ENCODE peak calls at places on chromosomes 11 and 22, in nine cellular contexts. M is AG10803, R is fibroblast of mammary gland, D is tibial nerve, S is left ventricle myocardium inferior, T is sigmoid colon, E is foreskin fibroblast, G is tibial artery, K is pancreas. U is an unnamed sample.

GRCh38 chr11:58905141-58905715 is 34.1 kb upstream of the GLYATL1 start:
- DNase-seq in T (no peak), K (peak; percentile 62), D (no peak), E (peak; percentile 77), R (peak; percentile 66), S (peak; percentile 23), G (no peak), M (peak; percentile 59), U (peak; percentile 49)

GRCh38 chr11:12687216-12687623 is 13.0 kb downstream of the TEAD1 start:
- DNase-seq in S (no peak), K (no peak), G (no peak), T (no peak), D (no peak), R (no peak), E (no peak), M (no peak), U (no peak)

GRCh38 chr11:115653076-115653475 is 148.9 kb upstream of the CADM1 start:
- DNase-seq in E (no peak), K (no peak), T (no peak), R (no peak), M (no peak), S (no peak), D (no peak), G (no peak), U (no peak)

GRCh38 chr22:47372111-47372581 is 609.7 kb downstream of the TBC1D22A start:
- DNase-seq in D (no peak), T (no peak), M (no peak), E (no peak), K (peak; percentile 42), G (no peak), R (no peak), S (no peak), U (no peak)

GRCh38 chr11:56705784-56706396 is 7.0 kb downstream of the OR9G1 start:
- DNase-seq in S (no peak), E (no peak), D (no peak), R (no peak), T (no peak), K (no peak), M (no peak), G (no peak), U (no peak)

GRCh38 chr11:95835768-95836488 is 45.6 kb downstream of the CEP57 start:
- DNase-seq in T (peak; percentile 80), E (peak; percentile 71), S (peak; percentile 22), K (no peak), D (peak; percentile 38), M (peak; percentile 92), G (peak; percentile 71), R (peak; percentile 90), U (peak; percentile 93)

GRCh38 chr11:106468531-106468930 is 391.1 kb downstream of the AASDHPPT start:
- DNase-seq in M (no peak), K (no peak), S (no peak), D (no peak), T (no peak), R (no peak), G (no peak), E (no peak), U (no peak)

GRCh38 chr22:30664798-30665197 is 2.9 kb downstream of the DUSP18 start:
- DNase-seq in E (no peak), K (no peak), R (no peak), S (no peak), T (no peak), M (no peak), G (no peak), D (no peak), U (no peak)

GRCh38 chr22:29396126-29396525 is 7.8 kb upstream of the AP1B1 start:
- DNase-seq in S (no peak), M (no peak), G (no peak), R (no peak), T (peak; percentile 77), K (no peak), D (no peak), E (no peak), U (no peak)

GRCh38 chr11:62607729-62608128 is 4.8 kb downstream of the EML3 start:
- DNase-seq in K (no peak), G (no peak), M (no peak), E (no peak), S (no peak), R (no peak), T (no peak), D (no peak), U (no peak)

GRCh38 chr11:117180661-117181585 is 2.4 kb downstream of the SIDT2 start:
- DNase-seq in D (peak; percentile 59), T (peak; percentile 92), K (peak; percentile 83), S (peak; percentile 58), M (peak; percentile 78), G (peak; percentile 89), E (peak; percentile 59), R (peak; percentile 82), U (peak; percentile 81)

GRCh38 chr11:94925422-94926270 is 47.7 kb downstream of the CWC15 start:
- DNase-seq in E (peak; percentile 5), D (no peak), K (no peak), G (no peak), T (no peak), S (no peak), R (no peak), M (no peak), U (no peak)

GRCh38 chr11:33835143-33835878 is 56.6 kb downstream of the LMO2 start:
- DNase-seq in M (peak; percentile 82), G (no peak), R (peak; percentile 86), E (peak; percentile 62), S (no peak), K (no peak), T (no peak), D (no peak), U (peak; percentile 70)

GRCh38 chr11:19715373-19715772 is 2.7 kb downstream of the NAV2 start:
- DNase-seq in M (peak; percentile 82), K (no peak), G (peak; percentile 74), T (no peak), S (no peak), D (no peak), R (peak; percentile 96), E (peak; percentile 98), U (peak; percentile 81)

GRCh38 chr11:103947566-103947919 is 88.9 kb upstream of the DDI1 start:
- DNase-seq in M (peak; percentile 89), E (peak; percentile 72), R (peak; percentile 88), G (no peak), D (no peak), K (no peak), S (no peak), T (no peak), U (peak; percentile 67)

GRCh38 chr22:24685804-24686203 is 82.8 kb downstream of the GGT1 start:
- DNase-seq in M (no peak), S (peak; percentile 36), T (no peak), G (no peak), R (no peak), E (no peak), K (no peak), D (no peak), U (peak; percentile 22)

GRCh38 chr11:72222907-72223614 is 1.5 kb upstream of the INPPL1 start:
- DNase-seq in E (peak; percentile 83), G (peak; percentile 98), K (peak; percentile 94), T (peak; percentile 98), D (peak; percentile 87), R (peak; percentile 76), M (peak; percentile 87), S (peak; percentile 96), U (peak; percentile 91)
- TF ChIP-seq CTCF in E (peak; percentile 15), G (peak; percentile 19), K (peak; percentile 8), T (peak; percentile 11), D (peak; percentile 47), R (no peak), M (peak; percentile 28), S (peak; percentile 66), U (peak; percentile 13)

DNA sequence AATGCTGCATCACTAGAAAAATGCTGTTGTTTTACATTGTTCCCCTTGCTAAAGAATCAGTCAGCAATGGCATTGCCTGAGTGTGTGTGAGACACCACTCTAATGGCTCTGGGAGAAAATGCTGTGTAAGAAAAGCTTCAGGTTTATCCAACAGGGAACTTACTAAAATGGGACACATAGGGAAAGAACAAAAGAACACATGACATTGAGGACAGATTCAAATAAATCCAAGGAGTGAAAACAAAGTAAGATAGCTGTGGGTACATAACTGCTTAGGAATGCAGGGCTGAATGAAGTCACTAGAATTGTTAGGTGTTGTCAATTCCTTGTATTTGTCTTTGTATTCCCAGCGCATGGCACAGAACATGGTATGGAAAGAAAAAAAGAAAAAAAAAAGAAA is 24.2 kb downstream of the BLID start:
- DNase-seq in G (no peak), M (peak; percentile 46), R (peak; percentile 46), T (no peak), E (no peak), K (no peak), D (no peak), S (no peak), U (no peak)
- H3K4me3 ChIP-seq in G (no peak overlapping the region), M (no peak overlapping the region), R (no peak overlapping the region), T (no peak overlapping the region), E (no peak overlapping the region), K (no peak overlapping the region), D (no peak overlapping the region), S (no peak overlapping the region), U (no peak overlapping the region)

DNA sequence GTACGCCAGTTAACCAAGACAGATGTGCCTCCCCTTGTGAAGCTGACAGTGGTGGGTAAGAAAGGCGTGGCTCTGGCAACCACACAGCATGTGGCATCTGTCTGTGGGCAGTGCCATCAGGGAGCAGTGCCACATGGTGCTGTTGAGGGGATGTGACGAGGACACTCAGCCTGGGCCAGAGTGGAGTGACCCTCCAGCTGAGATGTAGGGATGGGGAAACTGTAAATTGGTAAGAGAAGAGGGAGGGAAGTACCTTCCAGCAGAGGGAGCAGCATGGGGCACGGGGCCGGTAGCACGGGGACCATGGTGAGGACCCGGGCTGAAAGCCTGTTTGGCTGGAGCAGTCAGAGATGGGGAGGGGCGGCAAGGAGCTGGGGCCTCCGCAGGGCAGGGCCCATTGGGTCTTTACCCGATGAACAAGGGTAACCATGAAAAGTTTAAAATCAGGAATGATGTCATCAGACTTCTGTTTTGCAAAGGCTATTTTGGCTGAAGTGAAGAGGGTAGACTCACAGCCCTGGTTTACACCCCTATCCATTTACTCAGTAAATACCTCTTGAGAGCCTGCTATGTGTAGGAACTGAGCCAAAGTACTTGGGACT is 10.4 kb downstream of the TMPRSS6 start:
- DNase-seq in T (no peak), D (no peak), E (no peak), M (no peak), S (no peak), R (no peak), K (no peak), G (no peak), U (no peak)
- TF ChIP-seq CTCF in T (no peak), D (no peak), E (peak; percentile 3), M (no peak), S (peak; percentile 9), R (peak; percentile 5), K (no peak), G (no peak), U (peak; percentile 20)

GRCh38 chr22:49930596-49931412 is 12.4 kb downstream of the CRELD2 start:
- DNase-seq in E (peak; percentile 74), R (peak; percentile 58), G (peak; percentile 87), D (peak; percentile 61), M (peak; percentile 69), K (peak; percentile 68), T (no peak), S (peak; percentile 58), U (peak; percentile 73)
- H3K4me3 ChIP-seq in E (no peak overlapping the region), R (no peak overlapping the region), G (no peak overlapping the region), D (no peak overlapping the region), M (no peak overlapping the region), K (no peak overlapping the region), T (no peak overlapping the region), S (no peak overlapping the region), U (no peak overlapping the region)

U was measured in fibroblast of pulmonary artery.